ENCODE peak calls at places on chromosomes 13 and 19, in four cellular contexts. One of them, this sample, is unnamed.

GRCh38 chr19:13082192-13083007 is 20.3 kb downstream of the LYL1 start:
- DNase-seq in cardiac muscle cell: peak; percentile 41
- DNase-seq in astrocyte: peak; percentile 40
- DNase-seq in pancreas: no peak
- DNase-seq in this sample: peak; percentile 53

GRCh38 chr13:40665061-40665753 is 1.2 kb downstream of the FOXO1 start:
- DNase-seq in cardiac muscle cell: no peak
- DNase-seq in astrocyte: peak; percentile 22
- DNase-seq in pancreas: peak; percentile 42
- DNase-seq in this sample: peak; percentile 50

GRCh38 chr13:98174321-98174720 is 2.7 kb downstream of the RNF113B start:
- DNase-seq in pancreas: no peak
- DNase-seq in astrocyte: peak; percentile 39
- DNase-seq in cardiac muscle cell: no peak
- DNase-seq in this sample: peak; percentile 20

GRCh38 chr19:35868172-35868822 is at the start of gene APLP1:
- DNase-seq in pancreas: peak; percentile 91
- DNase-seq in cardiac muscle cell: peak; percentile 49
- DNase-seq in astrocyte: peak; percentile 15
- DNase-seq in this sample: peak; percentile 81

GRCh38 chr13:112132142-112132541 is 65.2 kb downstream of the SOX1 start:
- DNase-seq in cardiac muscle cell: no peak
- DNase-seq in pancreas: no peak
- DNase-seq in astrocyte: no peak
- DNase-seq in this sample: no peak

GRCh38 chr13:113061796-113062425 is 43.7 kb upstream of the F7 start:
- DNase-seq in astrocyte: no peak
- DNase-seq in pancreas: no peak
- DNase-seq in cardiac muscle cell: no peak
- DNase-seq in this sample: no peak

GRCh38 chr13:27962982-27963381 is 6.1 kb downstream of the CDX2 start:
- DNase-seq in pancreas: no peak
- DNase-seq in cardiac muscle cell: no peak
- DNase-seq in astrocyte: no peak
- DNase-seq in this sample: no peak

GRCh38 chr19:29842471-29843179 is 30.8 kb downstream of the CCNE1 start:
- DNase-seq in astrocyte: no peak
- DNase-seq in pancreas: no peak
- DNase-seq in cardiac muscle cell: no peak
- DNase-seq in this sample: no peak

GRCh38 chr13:73339086-73339485 is 280.3 kb downstream of the KLF5 start:
- DNase-seq in astrocyte: no peak
- DNase-seq in cardiac muscle cell: no peak
- DNase-seq in pancreas: no peak
- DNase-seq in this sample: no peak

GRCh38 chr19:21586341-21587116 is 81.1 kb downstream of the ZNF429 start:
- DNase-seq in astrocyte: no peak
- DNase-seq in pancreas: peak; percentile 53
- DNase-seq in cardiac muscle cell: no peak
- DNase-seq in this sample: no peak

GRCh38 chr19:42563352-42564210 is 31.1 kb downstream of the CEACAM8 start:
- DNase-seq in astrocyte: peak; percentile 28
- DNase-seq in pancreas: peak; percentile 13
- DNase-seq in cardiac muscle cell: peak; percentile 60
- DNase-seq in this sample: peak; percentile 72

GRCh38 chr19:41335467-41335866 is 18.3 kb downstream of the TGFB1 start:
- DNase-seq in pancreas: no peak
- DNase-seq in astrocyte: no peak
- DNase-seq in cardiac muscle cell: no peak
- DNase-seq in this sample: no peak

GRCh38 chr19:17404015-17404414 is 1.4 kb downstream of the BST2 start:
- DNase-seq in cardiac muscle cell: no peak
- DNase-seq in pancreas: no peak
- DNase-seq in astrocyte: no peak
- DNase-seq in this sample: no peak

GRCh38 chr13:38366954-38367645 is 17.4 kb downstream of the UFM1 start:
- DNase-seq in astrocyte: peak; percentile 31
- DNase-seq in pancreas: no peak
- DNase-seq in cardiac muscle cell: peak; percentile 6
- DNase-seq in this sample: peak; percentile 25

GRCh38 chr13:78714717-78715116 is 55.8 kb upstream of the OBI1 start:
- DNase-seq in pancreas: no peak
- DNase-seq in cardiac muscle cell: no peak
- DNase-seq in astrocyte: no peak
- DNase-seq in this sample: no peak

GRCh38 chr13:51453308-51453958 is 597 bp upstream of the INTS6 start:
- DNase-seq in astrocyte: no peak
- DNase-seq in cardiac muscle cell: no peak
- DNase-seq in pancreas: no peak
- DNase-seq in this sample: peak; percentile 83

GRCh38 chr13:99380921-99381645 is 73.9 kb upstream of the GPR183 start:
- DNase-seq in cardiac muscle cell: no peak
- DNase-seq in astrocyte: no peak
- DNase-seq in pancreas: no peak
- DNase-seq in this sample: no peak

GRCh38 chr19:4186087-4186993 is 3.9 kb downstream of the ANKRD24 start:
- DNase-seq in astrocyte: peak; percentile 15
- DNase-seq in cardiac muscle cell: peak; percentile 79
- DNase-seq in pancreas: peak; percentile 69
- DNase-seq in this sample: peak; percentile 87

GRCh38 chr13:64471916-64472315 is 2758.2 kb downstream of the PCDH9 start:
- DNase-seq in cardiac muscle cell: peak; percentile 62
- DNase-seq in pancreas: no peak
- DNase-seq in astrocyte: peak; percentile 45
- DNase-seq in this sample: peak; percentile 83

GRCh38 chr19:56321254-56321980 is 6.8 kb upstream of the ZSCAN5A start:
- DNase-seq in pancreas: no peak
- DNase-seq in astrocyte: no peak
- DNase-seq in cardiac muscle cell: no peak
- DNase-seq in this sample: no peak

GRCh38 chr13:98896083-98896867 is 81.6 kb downstream of the DOCK9 start:
- DNase-seq in pancreas: no peak
- DNase-seq in astrocyte: no peak
- DNase-seq in cardiac muscle cell: no peak
- DNase-seq in this sample: no peak

GRCh38 chr19:41700381-41701195 is 7.8 kb upstream of the CEACAM5 start:
- DNase-seq in cardiac muscle cell: no peak
- DNase-seq in pancreas: no peak
- DNase-seq in astrocyte: no peak
- DNase-seq in this sample: no peak

GRCh38 chr13:75339635-75340374 is 142.2 kb downstream of the TBC1D4 start:
- DNase-seq in astrocyte: no peak
- DNase-seq in cardiac muscle cell: no peak
- DNase-seq in pancreas: no peak
- DNase-seq in this sample: no peak

GRCh38 chr19:14407889-14408640 is 11.1 kb downstream of the DDX39A start:
- DNase-seq in cardiac muscle cell: no peak
- DNase-seq in pancreas: no peak
- DNase-seq in astrocyte: no peak
- DNase-seq in this sample: no peak
- H3K36me3 ChIP-seq in cardiac muscle cell: peaks cover 40% of the 10 kb centered on the region
- H3K36me3 ChIP-seq in pancreas: peaks cover 37% of the 10 kb centered on the region
- H3K36me3 ChIP-seq in astrocyte: peaks cover 42% of the 10 kb centered on the region
- H3K36me3 ChIP-seq in this sample: peaks cover 70% of the 10 kb centered on the region

GRCh38 chr19:18489627-18490184 is 32.2 kb downstream of the ELL start:
- DNase-seq in cardiac muscle cell: no peak
- DNase-seq in pancreas: no peak
- DNase-seq in astrocyte: no peak
- DNase-seq in this sample: no peak

GRCh38 chr19:18491995-18492953 is 29.6 kb downstream of the ELL start:
- DNase-seq in astrocyte: no peak
- DNase-seq in cardiac muscle cell: no peak
- DNase-seq in pancreas: no peak
- DNase-seq in this sample: no peak

GRCh38 chr19:18488403-18488723 is 33.5 kb downstream of the ELL start:
- DNase-seq in cardiac muscle cell: no peak
- DNase-seq in pancreas: no peak
- DNase-seq in astrocyte: no peak
- DNase-seq in this sample: no peak

GRCh38 chr19:18488838-18489626 is 32.8 kb downstream of the ELL start:
- DNase-seq in cardiac muscle cell: no peak
- DNase-seq in astrocyte: no peak
- DNase-seq in pancreas: peak; percentile 80
- DNase-seq in this sample: no peak

DNA sequence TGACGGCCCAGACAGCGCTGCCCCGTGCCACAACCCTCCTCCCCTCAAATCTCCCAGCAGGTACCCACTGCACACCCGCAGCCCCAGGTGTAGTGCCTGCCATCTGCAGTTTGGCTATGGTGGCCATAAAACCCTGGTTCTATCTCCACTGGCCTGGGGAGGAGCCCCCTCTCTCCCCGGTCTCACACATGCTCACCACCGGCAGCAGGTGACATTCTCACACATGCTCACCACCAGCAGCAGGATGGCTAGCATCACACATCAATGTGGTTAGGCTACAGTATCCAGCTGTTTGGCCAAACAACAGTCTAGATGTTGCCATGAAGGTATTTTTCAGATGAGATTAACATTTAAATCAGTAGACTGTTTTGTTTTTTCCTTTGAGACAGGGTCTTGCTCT is 31.2 kb downstream of the ELL start:
- DNase-seq in astrocyte: no peak
- DNase-seq in cardiac muscle cell: no peak
- DNase-seq in pancreas: no peak
- DNase-seq in this sample: no peak
- H3K4me1 ChIP-seq in astrocyte: peaks cover 16% of the 10 kb centered on the region
- H3K4me1 ChIP-seq in cardiac muscle cell: peaks cover 42% of the 10 kb centered on the region
- H3K4me1 ChIP-seq in pancreas: peaks cover 24% of the 10 kb centered on the region
- H3K4me1 ChIP-seq in this sample: peaks cover 35% of the 10 kb centered on the region

GRCh38 chr13:25329706-25330105 is 28.3 kb downstream of the NUP58 start:
- DNase-seq in pancreas: no peak
- DNase-seq in cardiac muscle cell: peak; percentile 42
- DNase-seq in astrocyte: peak; percentile 11
- DNase-seq in this sample: peak; percentile 12
- H3K36me3 ChIP-seq in pancreas: peaks cover 8% of the 10 kb centered on the region
- H3K36me3 ChIP-seq in cardiac muscle cell: peaks cover 71% of the 10 kb centered on the region
- H3K36me3 ChIP-seq in astrocyte: peaks cover 58% of the 10 kb centered on the region
- H3K36me3 ChIP-seq in this sample: peaks cover 92% of the 10 kb centered on the region

GRCh38 chr19:2048959-2049740 is 1.9 kb downstream of the MKNK2 start:
- DNase-seq in astrocyte: no peak
- DNase-seq in pancreas: peak; percentile 52
- DNase-seq in cardiac muscle cell: no peak
- DNase-seq in this sample: no peak
- H3K4me1 ChIP-seq in astrocyte: peaks cover 29% of the 10 kb centered on the region
- H3K4me1 ChIP-seq in pancreas: peaks cover 48% of the 10 kb centered on the region
- H3K4me1 ChIP-seq in cardiac muscle cell: peaks cover 11% of the 10 kb centered on the region
- H3K4me1 ChIP-seq in this sample: peaks cover 56% of the 10 kb centered on the region

GRCh38 chr13:29921542-29921941 is 71.1 kb upstream of the UBL3 start:
- DNase-seq in astrocyte: no peak
- DNase-seq in cardiac muscle cell: no peak
- DNase-seq in pancreas: no peak
- DNase-seq in this sample: no peak

GRCh38 chr13:29924482-29924884 is 74.1 kb upstream of the UBL3 start:
- DNase-seq in cardiac muscle cell: peak; percentile 20
- DNase-seq in pancreas: no peak
- DNase-seq in astrocyte: peak; percentile 80
- DNase-seq in this sample: peak; percentile 72

GRCh38 chr13:29923554-29924481 is 73.4 kb upstream of the UBL3 start:
- DNase-seq in cardiac muscle cell: peak; percentile 95
- DNase-seq in astrocyte: peak; percentile 99
- DNase-seq in pancreas: peak; percentile 93
- DNase-seq in this sample: peak; percentile 96

GRCh38 chr13:29922896-29923295 is 72.5 kb upstream of the UBL3 start:
- DNase-seq in pancreas: no peak
- DNase-seq in cardiac muscle cell: peak; percentile 67
- DNase-seq in astrocyte: peak; percentile 81
- DNase-seq in this sample: peak; percentile 63

GRCh38 chr13:29922281-29922821 is 71.9 kb upstream of the UBL3 start:
- DNase-seq in pancreas: no peak
- DNase-seq in astrocyte: peak; percentile 61
- DNase-seq in cardiac muscle cell: peak; percentile 25
- DNase-seq in this sample: peak; percentile 48
- H3K36me3 ChIP-seq in pancreas: no peaks in the 10 kb centered on the region
- H3K36me3 ChIP-seq in astrocyte: no peaks in the 10 kb centered on the region
- H3K36me3 ChIP-seq in cardiac muscle cell: no peaks in the 10 kb centered on the region
- H3K36me3 ChIP-seq in this sample: no peaks in the 10 kb centered on the region

GRCh38 chr19:33382006-33382405 is 8.5 kb downstream of the CEBPG start:
- DNase-seq in astrocyte: no peak
- DNase-seq in cardiac muscle cell: no peak
- DNase-seq in pancreas: no peak
- DNase-seq in this sample: no peak
- H3K4me1 ChIP-seq in astrocyte: no peaks in the 10 kb centered on the region
- H3K4me1 ChIP-seq in cardiac muscle cell: no peaks in the 10 kb centered on the region
- H3K4me1 ChIP-seq in pancreas: peaks cover 6% of the 10 kb centered on the region
- H3K4me1 ChIP-seq in this sample: peaks cover 12% of the 10 kb centered on the region

DNA sequence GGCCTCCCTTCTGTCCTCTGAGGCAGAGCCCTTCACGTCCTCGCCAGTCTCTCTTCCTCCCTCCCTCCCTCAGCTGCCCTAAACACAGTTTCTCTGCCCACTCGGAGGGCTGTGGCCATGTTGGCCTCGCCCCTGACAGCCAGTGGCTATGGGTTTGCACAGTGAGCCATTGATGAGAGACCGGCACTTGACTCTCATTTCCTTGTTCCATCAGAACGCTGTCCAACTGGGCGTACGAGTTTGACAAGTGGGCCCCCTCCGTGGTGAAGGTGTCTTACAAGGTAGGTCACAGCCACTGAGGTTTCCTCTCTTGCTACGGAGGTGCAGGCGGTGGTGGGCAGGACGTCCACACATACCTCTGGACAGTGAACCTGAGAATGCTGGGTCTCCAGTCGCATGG is 57.9 kb downstream of the SMARCA4 start:
- DNase-seq in pancreas: no peak
- DNase-seq in cardiac muscle cell: no peak
- DNase-seq in astrocyte: no peak
- DNase-seq in this sample: no peak
- H3K36me3 ChIP-seq in pancreas: peaks cover 19% of the 10 kb centered on the region
- H3K36me3 ChIP-seq in cardiac muscle cell: peaks cover 63% of the 10 kb centered on the region
- H3K36me3 ChIP-seq in astrocyte: peaks cover 41% of the 10 kb centered on the region
- H3K36me3 ChIP-seq in this sample: peaks cover 82% of the 10 kb centered on the region

This sample was measured in adipocyte.